ENCODE peak calls at places on chromosomes 11 and 22, in eight cellular contexts. A, K, G, N, X, L, H and I are unnamed samples. For H3K27me3 and H3K4me1, the result is how much of the 10 kb centered on the place peaks cover.

GRCh38 chr22:20116376-20116950 is 559 bp downstream of the RANBP1 start:
- DNase-seq in N (no peak), H (no peak), K (no peak), X (no peak), A (no peak), L (no peak), G (no peak), I (no peak)

GRCh38 chr22:49689858-49690257 is 137.8 kb downstream of the BRD1 start:
- DNase-seq in L (no peak), X (no peak), N (no peak), H (no peak), G (no peak), A (no peak), K (no peak), I (no peak)

GRCh38 chr22:40423246-40423753 is 52.9 kb downstream of the SGSM3 start:
- DNase-seq in G (no peak), L (no peak), A (no peak), X (no peak), H (no peak), N (no peak), K (no peak), I (no peak)

GRCh38 chr11:12577746-12578644 is 96.2 kb upstream of the TEAD1 start:
- DNase-seq in X (no peak), H (no peak), K (no peak), L (peak), N (no peak), A (no peak), G (no peak), I (no peak)

GRCh38 chr11:112050721-112051120 is 23.1 kb downstream of the PIH1D2 start:
- DNase-seq in X (no peak), H (no peak), A (no peak), G (no peak), K (no peak), N (no peak), L (no peak), I (no peak)

GRCh38 chr11:8533332-8533731 is 60.7 kb downstream of the STK33 start:
- DNase-seq in G (no peak), X (no peak), N (no peak), K (no peak), L (no peak), A (no peak), H (no peak), I (no peak)

GRCh38 chr22:23281406-23282088 is 101.2 kb downstream of the BCR start:
- DNase-seq in H (peak), G (peak), L (peak), A (peak), N (peak), X (peak), K (peak), I (peak)

GRCh38 chr11:27795955-27796861 is 96.0 kb upstream of the BDNF start:
- DNase-seq in L (no peak), X (peak), N (no peak), G (no peak), H (no peak), A (no peak), K (peak), I (no peak)

GRCh38 chr11:62001450-62002178 is 34.2 kb upstream of the FTH1 start:
- DNase-seq in L (peak), A (peak), K (no peak), G (no peak), H (peak), X (peak), N (peak), I (peak)

GRCh38 chr11:43517518-43517917 is 158.8 kb downstream of the TTC17 start:
- DNase-seq in N (no peak), X (no peak), H (no peak), A (no peak), G (no peak), L (no peak), K (peak), I (no peak)

GRCh38 chr22:30822216-30823014 is 127.7 kb downstream of the OSBP2 start:
- DNase-seq in H (no peak), G (no peak), X (no peak), A (no peak), K (no peak), L (no peak), N (no peak), I (no peak)

GRCh38 chr11:134398079-134398444 is 14.0 kb downstream of the B3GAT1 start:
- DNase-seq in N (no peak), G (no peak), L (no peak), H (no peak), A (no peak), X (no peak), K (no peak), I (no peak)

GRCh38 chr11:47373876-47374820 is 4.2 kb downstream of the SPI1 start:
- DNase-seq in N (peak), G (peak), X (peak), H (peak), A (peak), K (peak), L (peak), I (peak)

GRCh38 chr11:47375020-47375419 is 3.3 kb downstream of the SPI1 start:
- DNase-seq in H (no peak), A (no peak), G (no peak), K (no peak), X (no peak), N (no peak), L (no peak), I (no peak)

GRCh38 chr11:47366020-47366490 is 12.3 kb downstream of the SPI1 start:
- DNase-seq in H (no peak), A (no peak), K (no peak), G (no peak), N (no peak), L (peak), X (no peak), I (no peak)

GRCh38 chr11:47372422-47372821 is 5.9 kb downstream of the SPI1 start:
- DNase-seq in L (no peak), X (no peak), N (no peak), K (no peak), G (no peak), A (no peak), H (no peak), I (no peak)

DNA sequence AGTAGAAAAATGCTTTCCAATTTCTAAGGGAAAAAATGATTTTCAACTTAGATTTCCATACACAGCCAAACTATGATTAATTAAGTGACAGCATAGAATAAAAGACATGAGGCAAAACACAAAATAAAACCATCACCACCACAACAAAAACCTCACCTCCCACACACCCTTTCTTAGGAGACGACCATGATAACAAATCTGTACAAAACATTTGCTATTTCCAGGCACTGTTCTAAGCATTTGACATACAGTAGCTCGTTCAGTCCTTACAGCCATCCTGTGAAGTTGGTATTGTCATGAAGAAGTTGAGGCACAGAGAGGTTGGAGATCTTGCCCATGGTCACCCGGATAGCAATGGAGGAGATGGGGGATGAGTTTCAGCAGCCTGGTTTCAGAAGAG is 8.7 kb downstream of the SPI1 start:
- DNase-seq in K (no peak), G (no peak), L (peak), A (no peak), N (no peak), X (no peak), H (no peak), I (no peak)
- TF ChIP-seq POLR2A in K (no peak), G (no peak), L (no peak), A (no peak), N (no peak), X (no peak), H (no peak), I (no peak)

GRCh38 chr11:13897606-13898276 is 64.8 kb upstream of the SPON1 start:
- DNase-seq in N (no peak), H (no peak), A (no peak), X (no peak), L (no peak), K (no peak), G (no peak), I (no peak)
- H3K27me3 ChIP-seq in N (under half), H (under half), A (under half), X (under half), L (under half), K (under half), G (under half), I (under half)

GRCh38 chr11:126392638-126393023 is 37.1 kb downstream of the ST3GAL4 start:
- DNase-seq in N (no peak), G (no peak), A (no peak), L (no peak), X (no peak), K (no peak), H (no peak), I (no peak)

GRCh38 chr11:126393143-126393542 is 37.7 kb downstream of the ST3GAL4 start:
- DNase-seq in G (no peak), N (no peak), X (no peak), H (no peak), K (no peak), A (no peak), L (no peak), I (no peak)

GRCh38 chr11:126390418-126390817 is 34.9 kb downstream of the ST3GAL4 start:
- DNase-seq in L (no peak), A (no peak), K (no peak), X (no peak), N (no peak), G (no peak), H (no peak), I (no peak)

GRCh38 chr11:126391970-126392637 is 36.6 kb downstream of the ST3GAL4 start:
- DNase-seq in N (no peak), G (no peak), L (peak), X (no peak), A (peak), H (no peak), K (no peak), I (no peak)

DNA sequence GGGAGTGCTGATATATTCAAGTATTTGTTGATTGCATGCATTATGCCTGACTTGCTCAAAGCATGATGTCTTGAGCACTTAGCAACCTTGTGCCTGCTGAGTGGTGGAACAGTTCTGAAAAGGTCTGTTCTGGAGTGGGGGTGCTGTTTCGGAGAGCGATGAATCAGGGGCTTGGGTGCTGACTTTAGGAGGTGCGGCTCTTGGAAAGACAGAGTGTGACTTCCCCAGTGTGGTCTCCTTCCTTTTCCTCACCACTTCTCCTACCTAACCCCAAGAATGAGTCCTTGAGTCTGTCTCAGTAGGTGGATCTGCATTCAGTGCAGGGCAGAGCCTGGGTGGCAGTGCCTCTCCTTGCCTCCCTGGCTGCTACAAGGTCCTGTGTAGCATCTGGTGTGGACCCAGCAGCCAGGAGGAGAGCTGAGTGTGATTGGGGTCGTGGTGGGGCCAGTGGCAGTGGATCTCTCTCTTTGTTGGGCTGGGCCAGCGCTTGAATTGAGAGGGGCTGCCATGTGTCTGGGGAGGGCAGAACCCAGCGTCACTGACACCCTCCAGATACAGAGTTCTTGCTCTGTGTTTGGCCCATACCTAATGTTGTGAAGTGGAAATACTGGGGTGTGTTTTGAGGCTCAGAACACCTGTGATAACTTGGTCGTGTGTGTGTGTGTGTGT is 35.9 kb downstream of the ST3GAL4 start:
- DNase-seq in N (no peak), L (no peak), G (no peak), K (no peak), A (no peak), X (no peak), H (no peak), I (no peak)
- H3K4me1 ChIP-seq in N (under half), L (under half), G (under half), K (under half), A (under half), X (under half), H (under half), I (under half)

GRCh38 chr11:44596541-44597276 is 31.2 kb downstream of the CD82 start:
- DNase-seq in L (no peak), K (no peak), G (no peak), N (no peak), X (no peak), A (no peak), H (no peak), I (no peak)
- TF ChIP-seq POLR2A in L (no peak), K (no peak), G (no peak), N (no peak), X (no peak), A (no peak), H (no peak), I (no peak)

GRCh38 chr11:124743050-124743449 is 3.3 kb downstream of the NRGN start:
- DNase-seq in L (no peak), K (no peak), N (no peak), H (no peak), G (no peak), X (no peak), A (no peak), I (no peak)
- H3K27me3 ChIP-seq in L (under half), K (under half), N (under half), H (half or more), G (under half), X (half or more), A (under half), I (under half)

GRCh38 chr11:63911440-63911839 is 5.5 kb downstream of the RCOR2 start:
- DNase-seq in K (no peak), A (no peak), N (no peak), L (no peak), X (no peak), G (no peak), H (no peak), I (no peak)

GRCh38 chr11:63908631-63909491 is 8.1 kb downstream of the RCOR2 start:
- DNase-seq in N (peak), L (no peak), A (no peak), X (no peak), G (no peak), K (no peak), H (no peak), I (no peak)

GRCh38 chr11:63907808-63908530 is 9.0 kb downstream of the RCOR2 start:
- DNase-seq in G (no peak), X (no peak), L (no peak), H (no peak), N (peak), K (no peak), A (no peak), I (no peak)

GRCh38 chr11:63910605-63911195 is 6.3 kb downstream of the RCOR2 start:
- DNase-seq in N (no peak), H (no peak), L (no peak), G (no peak), K (no peak), X (no peak), A (no peak), I (no peak)

DNA sequence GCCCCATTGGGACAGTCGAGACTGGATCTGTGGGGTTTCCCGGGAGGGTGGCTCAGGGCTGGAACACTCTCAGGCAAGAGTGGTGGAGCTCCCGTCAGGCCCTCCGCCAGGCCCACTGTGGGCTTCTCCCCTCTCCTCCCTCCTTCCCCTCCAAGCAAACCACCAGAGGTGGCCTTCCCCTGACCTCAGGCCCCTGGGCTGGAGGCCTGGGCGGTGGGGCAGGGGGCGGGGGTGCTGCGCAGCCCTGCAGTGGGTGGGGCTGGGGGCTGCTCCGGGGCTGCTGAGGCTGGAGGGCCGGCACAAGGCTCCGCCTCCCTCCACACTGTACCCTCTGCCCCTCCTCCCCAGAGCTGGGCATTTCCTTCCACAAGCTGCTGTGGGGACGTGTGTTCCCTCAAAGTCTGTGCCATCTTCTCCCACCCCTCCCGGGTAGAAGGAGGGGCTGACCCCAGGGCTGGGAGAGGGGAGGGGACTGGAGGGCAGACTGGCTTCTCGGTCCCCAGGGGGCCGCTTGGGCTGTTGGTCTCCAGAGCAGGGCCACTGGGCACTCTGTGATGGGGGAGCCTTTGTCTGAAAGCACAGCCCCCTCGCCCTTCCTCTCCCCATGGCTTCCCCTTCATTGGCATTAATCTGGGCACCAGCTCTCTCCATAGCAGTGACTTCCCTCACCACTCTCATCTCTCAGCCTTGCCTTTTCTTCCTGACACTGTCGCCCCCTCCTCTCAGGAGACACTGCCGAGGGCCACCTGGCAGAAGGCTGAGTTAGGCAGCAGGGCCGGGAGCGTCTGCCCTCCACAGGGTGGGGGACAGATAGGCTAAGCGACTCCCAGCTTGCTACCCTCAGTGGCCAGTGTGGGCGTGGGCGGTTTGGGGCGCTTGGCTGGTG is 7.1 kb downstream of the RCOR2 start:
- DNase-seq in A (no peak), X (no peak), G (no peak), K (no peak), L (no peak), H (no peak), N (no peak), I (no peak)
- H3K4me1 ChIP-seq in A (under half), X (under half), G (under half), K (under half), L (under half), H (under half), N (under half), I (under half)